ENCODE peak calls at places on chromosomes 13 and 19, in five cellular contexts. One of them, this sample, is unnamed.

GRCh38 chr19:6233051-6233826 is 46.5 kb downstream of the MLLT1 start:
- DNase-seq in activated T-cell treated with anti-CD3 and anti-CD28 coated beads for 24 hours: no peak
- DNase-seq in left colon: no peak
- DNase-seq in SW480: no peak
- DNase-seq in putamen: no peak
- DNase-seq in this sample: no peak

GRCh38 chr13:112880976-112881540 is 88.0 kb upstream of the MCF2L start:
- DNase-seq in activated T-cell treated with anti-CD3 and anti-CD28 coated beads for 24 hours: no peak
- DNase-seq in left colon: no peak
- DNase-seq in SW480: no peak
- DNase-seq in putamen: no peak
- DNase-seq in this sample: no peak

GRCh38 chr19:657611-658010 is 5.4 kb downstream of the RNF126 start:
- DNase-seq in activated T-cell treated with anti-CD3 and anti-CD28 coated beads for 24 hours: no peak
- DNase-seq in left colon: no peak
- DNase-seq in SW480: no peak
- DNase-seq in putamen: no peak
- DNase-seq in this sample: no peak

GRCh38 chr13:91632071-91632470 is 233.7 kb downstream of the GPC5 start:
- DNase-seq in activated T-cell treated with anti-CD3 and anti-CD28 coated beads for 24 hours: no peak
- DNase-seq in left colon: no peak
- DNase-seq in SW480: no peak
- DNase-seq in putamen: no peak
- DNase-seq in this sample: no peak

GRCh38 chr19:16013181-16013850 is 63.0 kb upstream of the TPM4 start:
- DNase-seq in activated T-cell treated with anti-CD3 and anti-CD28 coated beads for 24 hours: no peak
- DNase-seq in left colon: no peak
- DNase-seq in SW480: no peak
- DNase-seq in putamen: no peak
- DNase-seq in this sample: no peak

GRCh38 chr19:17863520-17864182 is 3.9 kb downstream of the RPL18A start:
- DNase-seq in activated T-cell treated with anti-CD3 and anti-CD28 coated beads for 24 hours: no peak
- DNase-seq in left colon: no peak
- DNase-seq in SW480: no peak
- DNase-seq in putamen: no peak
- DNase-seq in this sample: no peak

GRCh38 chr13:92175330-92175729 is 776.9 kb downstream of the GPC5 start:
- DNase-seq in activated T-cell treated with anti-CD3 and anti-CD28 coated beads for 24 hours: no peak
- DNase-seq in left colon: peak
- DNase-seq in SW480: peak
- DNase-seq in putamen: no peak
- DNase-seq in this sample: peak

GRCh38 chr13:31477961-31478360 is 261.4 kb upstream of the RXFP2 start:
- DNase-seq in activated T-cell treated with anti-CD3 and anti-CD28 coated beads for 24 hours: no peak
- DNase-seq in left colon: no peak
- DNase-seq in SW480: no peak
- DNase-seq in putamen: no peak
- DNase-seq in this sample: no peak

GRCh38 chr19:41166888-41167804 is 25.9 kb upstream of the CYP2S1 start:
- DNase-seq in activated T-cell treated with anti-CD3 and anti-CD28 coated beads for 24 hours: no peak
- DNase-seq in left colon: peak
- DNase-seq in SW480: no peak
- DNase-seq in putamen: no peak
- DNase-seq in this sample: peak

GRCh38 chr19:30374791-30375650 is 2.8 kb downstream of the ZNF536 start:
- DNase-seq in activated T-cell treated with anti-CD3 and anti-CD28 coated beads for 24 hours: no peak
- DNase-seq in left colon: no peak
- DNase-seq in SW480: no peak
- DNase-seq in putamen: peak
- DNase-seq in this sample: no peak

GRCh38 chr19:16620584-16620983 is 7.4 kb downstream of the MED26 start:
- DNase-seq in activated T-cell treated with anti-CD3 and anti-CD28 coated beads for 24 hours: no peak
- DNase-seq in left colon: no peak
- DNase-seq in SW480: no peak
- DNase-seq in putamen: no peak
- DNase-seq in this sample: no peak

GRCh38 chr19:41599175-41599966 is 23.4 kb downstream of the CEACAM21 start:
- DNase-seq in activated T-cell treated with anti-CD3 and anti-CD28 coated beads for 24 hours: no peak
- DNase-seq in left colon: no peak
- DNase-seq in SW480: no peak
- DNase-seq in putamen: no peak
- DNase-seq in this sample: no peak

GRCh38 chr19:10260141-10260584 is 8.1 kb downstream of the MRPL4 start:
- DNase-seq in activated T-cell treated with anti-CD3 and anti-CD28 coated beads for 24 hours: peak
- DNase-seq in left colon: no peak
- DNase-seq in SW480: peak
- DNase-seq in putamen: peak
- DNase-seq in this sample: peak

GRCh38 chr19:2983351-2984195 is 6.2 kb downstream of the TLE6 start:
- DNase-seq in activated T-cell treated with anti-CD3 and anti-CD28 coated beads for 24 hours: no peak
- DNase-seq in left colon: peak
- DNase-seq in SW480: peak
- DNase-seq in putamen: no peak
- DNase-seq in this sample: peak

GRCh38 chr19:2129486-2129885 is 21.9 kb downstream of the AP3D1 start:
- DNase-seq in activated T-cell treated with anti-CD3 and anti-CD28 coated beads for 24 hours: no peak
- DNase-seq in left colon: no peak
- DNase-seq in SW480: no peak
- DNase-seq in putamen: no peak
- DNase-seq in this sample: no peak

GRCh38 chr19:2150794-2151338 is 500 bp downstream of the AP3D1 start:
- DNase-seq in activated T-cell treated with anti-CD3 and anti-CD28 coated beads for 24 hours: no peak
- DNase-seq in left colon: no peak
- DNase-seq in SW480: no peak
- DNase-seq in putamen: no peak
- DNase-seq in this sample: no peak

GRCh38 chr19:2350656-2351055 is 9.4 kb upstream of the TMPRSS9 start:
- DNase-seq in activated T-cell treated with anti-CD3 and anti-CD28 coated beads for 24 hours: no peak
- DNase-seq in left colon: no peak
- DNase-seq in SW480: no peak
- DNase-seq in putamen: no peak
- DNase-seq in this sample: no peak

GRCh38 chr19:13001502-13002388 is 6.5 kb downstream of the NFIX start:
- DNase-seq in activated T-cell treated with anti-CD3 and anti-CD28 coated beads for 24 hours: no peak
- DNase-seq in left colon: no peak
- DNase-seq in SW480: no peak
- DNase-seq in putamen: peak
- DNase-seq in this sample: no peak

GRCh38 chr19:49436381-49437017 is 4.8 kb downstream of the SLC17A7 start:
- DNase-seq in activated T-cell treated with anti-CD3 and anti-CD28 coated beads for 24 hours: no peak
- DNase-seq in left colon: no peak
- DNase-seq in SW480: no peak
- DNase-seq in putamen: no peak
- DNase-seq in this sample: no peak

GRCh38 chr13:39484506-39485313 is 118.3 kb downstream of the LHFPL6 start:
- DNase-seq in activated T-cell treated with anti-CD3 and anti-CD28 coated beads for 24 hours: no peak
- DNase-seq in left colon: no peak
- DNase-seq in SW480: no peak
- DNase-seq in putamen: peak
- DNase-seq in this sample: no peak

GRCh38 chr19:58575183-58576041 is 2.3 kb upstream of the MZF1 start:
- DNase-seq in activated T-cell treated with anti-CD3 and anti-CD28 coated beads for 24 hours: peak
- DNase-seq in left colon: peak
- DNase-seq in SW480: peak
- DNase-seq in putamen: peak
- DNase-seq in this sample: peak

GRCh38 chr19:40403262-40403984 is 9.8 kb downstream of the PRX start:
- DNase-seq in activated T-cell treated with anti-CD3 and anti-CD28 coated beads for 24 hours: peak
- DNase-seq in left colon: peak
- DNase-seq in SW480: peak
- DNase-seq in putamen: no peak
- DNase-seq in this sample: peak

GRCh38 chr13:27791146-27791900 is 960 bp upstream of the GSX1 start:
- DNase-seq in activated T-cell treated with anti-CD3 and anti-CD28 coated beads for 24 hours: no peak
- DNase-seq in left colon: no peak
- DNase-seq in SW480: peak
- DNase-seq in putamen: no peak
- DNase-seq in this sample: no peak

GRCh38 chr13:110134801-110135200 is 172.2 kb downstream of the COL4A1 start:
- DNase-seq in activated T-cell treated with anti-CD3 and anti-CD28 coated beads for 24 hours: no peak
- DNase-seq in left colon: no peak
- DNase-seq in SW480: no peak
- DNase-seq in putamen: no peak
- DNase-seq in this sample: no peak

GRCh38 chr13:33611016-33611805 is 206.7 kb upstream of the RFC3 start:
- DNase-seq in activated T-cell treated with anti-CD3 and anti-CD28 coated beads for 24 hours: no peak
- DNase-seq in left colon: peak
- DNase-seq in SW480: no peak
- DNase-seq in putamen: peak
- DNase-seq in this sample: no peak

GRCh38 chr19:1079566-1080111 is 12.7 kb downstream of the ARHGAP45 start:
- DNase-seq in activated T-cell treated with anti-CD3 and anti-CD28 coated beads for 24 hours: no peak
- DNase-seq in left colon: peak
- DNase-seq in SW480: no peak
- DNase-seq in putamen: no peak
- DNase-seq in this sample: no peak

GRCh38 chr13:84810781-84811180 is 928.5 kb upstream of the SLITRK1 start:
- DNase-seq in activated T-cell treated with anti-CD3 and anti-CD28 coated beads for 24 hours: no peak
- DNase-seq in left colon: no peak
- DNase-seq in SW480: no peak
- DNase-seq in putamen: no peak
- DNase-seq in this sample: no peak

GRCh38 chr13:76643596-76643995 is 242.6 kb downstream of the KCTD12 start:
- DNase-seq in activated T-cell treated with anti-CD3 and anti-CD28 coated beads for 24 hours: no peak
- DNase-seq in left colon: no peak
- DNase-seq in SW480: no peak
- DNase-seq in putamen: no peak
- DNase-seq in this sample: no peak

GRCh38 chr13:19782049-19782726 is 557 bp downstream of the PSPC1 start:
- DNase-seq in activated T-cell treated with anti-CD3 and anti-CD28 coated beads for 24 hours: peak
- DNase-seq in left colon: peak
- DNase-seq in SW480: peak
- DNase-seq in putamen: peak
- DNase-seq in this sample: peak

GRCh38 chr13:80454245-80454644 is 113.3 kb upstream of the SPRY2 start:
- DNase-seq in activated T-cell treated with anti-CD3 and anti-CD28 coated beads for 24 hours: no peak
- DNase-seq in left colon: no peak
- DNase-seq in SW480: no peak
- DNase-seq in putamen: no peak
- DNase-seq in this sample: no peak

GRCh38 chr19:40560092-40560507 is 16.6 kb upstream of the SHKBP1 start:
- DNase-seq in activated T-cell treated with anti-CD3 and anti-CD28 coated beads for 24 hours: no peak
- DNase-seq in left colon: no peak
- DNase-seq in SW480: no peak
- DNase-seq in putamen: no peak
- DNase-seq in this sample: no peak

GRCh38 chr13:112351825-112352224 is 24.3 kb upstream of the SPACA7 start:
- DNase-seq in activated T-cell treated with anti-CD3 and anti-CD28 coated beads for 24 hours: no peak
- DNase-seq in left colon: no peak
- DNase-seq in SW480: no peak
- DNase-seq in putamen: no peak
- DNase-seq in this sample: no peak

GRCh38 chr19:38057954-38058690 is 151.1 kb downstream of the SIPA1L3 start:
- DNase-seq in activated T-cell treated with anti-CD3 and anti-CD28 coated beads for 24 hours: no peak
- DNase-seq in left colon: peak
- DNase-seq in SW480: no peak
- DNase-seq in putamen: no peak
- DNase-seq in this sample: peak

GRCh38 chr13:59492030-59492636 is 671.6 kb downstream of the DIAPH3 start:
- DNase-seq in activated T-cell treated with anti-CD3 and anti-CD28 coated beads for 24 hours: no peak
- DNase-seq in left colon: no peak
- DNase-seq in SW480: no peak
- DNase-seq in putamen: no peak
- DNase-seq in this sample: no peak